ENCODE peak calls at places on chromosomes 13 and 19, in seven cellular contexts. W is pancreas, P is stomach, A is IMR-90, T is osteoblast, R is body of pancreas, Y is H9. V is an unnamed sample.

GRCh38 chr13:98586400-98587144 is 9.7 kb upstream of the STK24 start:
- DNase-seq in W (no peak), P (no peak), A (no peak), T (no peak), R (no peak), Y (no peak), V (no peak)

GRCh38 chr19:42123765-42124164 is 8.5 kb downstream of the POU2F2 start:
- DNase-seq in W (no peak), P (no peak), A (no peak), T (no peak), R (no peak), Y (no peak), V (no peak)

GRCh38 chr19:33055718-33056117 is 9.0 kb downstream of the RHPN2 start:
- DNase-seq in W (no peak), P (no peak), A (peak; percentile 49), T (peak; percentile 69), R (no peak), Y (no peak), V (no peak)

GRCh38 chr13:60351326-60351725 is 45.7 kb upstream of the TDRD3 start:
- DNase-seq in W (no peak), P (no peak), A (peak; percentile 47), T (no peak), R (no peak), Y (no peak), V (no peak)

GRCh38 chr13:23025848-23026608 is 154.8 kb upstream of the SGCG start:
- DNase-seq in W (no peak), P (no peak), A (no peak), T (no peak), R (no peak), Y (no peak), V (no peak)

GRCh38 chr19:3368848-3369336 is 2.5 kb downstream of the NFIC start:
- DNase-seq in W (no peak), P (no peak), A (peak; percentile 44), T (peak; percentile 86), R (no peak), Y (no peak), V (no peak)

GRCh38 chr19:51002542-51003311 is 1.3 kb upstream of the KLK8 start:
- DNase-seq in W (no peak), P (no peak), A (no peak), T (peak; percentile 62), R (peak; percentile 20), Y (peak; percentile 100), V (no peak)

GRCh38 chr13:110538632-110539031 is 22.9 kb downstream of the RAB20 start:
- DNase-seq in W (peak; percentile 50), P (no peak), A (no peak), T (peak; percentile 81), R (peak; percentile 82), Y (no peak), V (no peak)

GRCh38 chr13:100563779-100564178 is 24.8 kb downstream of the GGACT start:
- DNase-seq in W (no peak), P (no peak), A (no peak), T (no peak), R (no peak), Y (no peak), V (no peak)

GRCh38 chr19:46931197-46931596 is 70.4 kb downstream of the ARHGAP35 start:
- DNase-seq in W (no peak), P (no peak), A (no peak), T (no peak), R (no peak), Y (no peak), V (no peak)

DNA sequence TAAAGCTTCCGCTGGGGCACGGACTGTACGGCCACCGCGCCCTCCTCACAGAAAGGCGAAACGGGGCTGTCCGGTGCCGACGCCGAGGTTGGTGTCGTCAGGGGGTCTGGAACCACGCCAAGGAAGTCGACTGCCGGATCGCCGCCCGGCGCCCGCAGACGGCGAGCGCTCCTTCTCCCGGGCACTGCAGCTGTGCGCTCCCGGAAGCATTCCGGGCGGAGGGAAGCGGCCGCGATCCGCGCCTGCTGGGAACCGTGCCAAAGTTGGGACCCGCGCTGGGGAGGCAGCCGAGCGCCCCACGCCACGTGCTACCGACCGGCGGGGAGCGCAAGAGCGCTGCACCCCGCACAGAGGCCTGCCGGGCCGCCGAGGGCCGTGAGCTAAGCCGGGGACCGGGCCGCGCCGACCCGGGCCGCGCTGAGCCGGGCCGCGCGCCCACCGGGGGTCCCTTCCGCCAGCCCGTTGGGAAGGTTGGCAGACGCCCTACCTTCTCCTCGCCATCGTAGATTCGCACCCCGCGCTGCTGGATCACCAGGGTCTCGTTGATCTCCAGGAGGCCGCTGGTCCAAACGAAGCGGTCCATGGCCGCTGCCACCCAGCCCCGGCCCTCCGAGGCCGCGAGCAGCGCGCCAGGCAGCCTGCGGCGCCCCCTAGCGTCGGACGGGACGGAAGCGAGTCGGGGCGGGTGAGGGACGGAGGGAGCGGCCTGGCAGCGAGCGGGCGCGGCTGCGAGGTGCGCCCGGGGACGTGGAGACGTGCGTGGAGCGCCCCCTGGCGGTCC is at the start of gene VPS36:
- DNase-seq in W (peak; percentile 92), P (peak; percentile 98), A (peak; percentile 92), T (peak; percentile 98), R (peak; percentile 96), Y (peak; percentile 94), V (peak; percentile 99)
- H3K27ac ChIP-seq in W (peak within 1 kb of the TSS; percentile 94), P (peak within 1 kb of the TSS; percentile 98), A (peak within 1 kb of the TSS; percentile 83), T (peak within 1 kb of the TSS; percentile 77), R (peak within 1 kb of the TSS; percentile 97), Y (no peak within 1 kb of the TSS), V (peak within 1 kb of the TSS; percentile 69)

DNA sequence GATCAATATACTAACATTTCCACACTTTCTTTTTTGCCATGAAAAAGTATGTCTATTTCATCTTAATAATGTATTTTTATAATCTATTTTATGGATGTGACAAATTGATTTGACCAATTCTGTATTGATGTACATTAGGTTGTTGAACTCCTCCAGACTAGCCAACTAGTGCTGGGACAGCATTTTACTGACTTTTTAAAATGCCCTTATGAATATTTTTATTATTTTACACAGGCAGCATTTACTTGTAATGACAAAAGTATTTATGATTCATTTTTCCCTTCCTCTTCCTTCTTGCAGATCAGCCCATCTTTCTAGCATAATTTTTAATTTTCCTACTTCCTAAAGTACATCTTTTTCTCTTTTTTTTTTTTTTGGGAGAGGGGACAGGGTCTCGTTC is 918 bp upstream of the FUZ start:
- DNase-seq in W (no peak), P (no peak), A (no peak), T (peak; percentile 63), R (no peak), Y (no peak), V (no peak)
- H3K4me1 ChIP-seq in W (peaks cover 9% of the 10 kb centered on the region), P (peaks cover 48% of the 10 kb centered on the region), A (peaks cover 4% of the 10 kb centered on the region), T (peaks cover 22% of the 10 kb centered on the region), R (peaks cover 37% of the 10 kb centered on the region), Y (peaks cover 4% of the 10 kb centered on the region), V (no peaks in the 10 kb centered on the region)

DNA sequence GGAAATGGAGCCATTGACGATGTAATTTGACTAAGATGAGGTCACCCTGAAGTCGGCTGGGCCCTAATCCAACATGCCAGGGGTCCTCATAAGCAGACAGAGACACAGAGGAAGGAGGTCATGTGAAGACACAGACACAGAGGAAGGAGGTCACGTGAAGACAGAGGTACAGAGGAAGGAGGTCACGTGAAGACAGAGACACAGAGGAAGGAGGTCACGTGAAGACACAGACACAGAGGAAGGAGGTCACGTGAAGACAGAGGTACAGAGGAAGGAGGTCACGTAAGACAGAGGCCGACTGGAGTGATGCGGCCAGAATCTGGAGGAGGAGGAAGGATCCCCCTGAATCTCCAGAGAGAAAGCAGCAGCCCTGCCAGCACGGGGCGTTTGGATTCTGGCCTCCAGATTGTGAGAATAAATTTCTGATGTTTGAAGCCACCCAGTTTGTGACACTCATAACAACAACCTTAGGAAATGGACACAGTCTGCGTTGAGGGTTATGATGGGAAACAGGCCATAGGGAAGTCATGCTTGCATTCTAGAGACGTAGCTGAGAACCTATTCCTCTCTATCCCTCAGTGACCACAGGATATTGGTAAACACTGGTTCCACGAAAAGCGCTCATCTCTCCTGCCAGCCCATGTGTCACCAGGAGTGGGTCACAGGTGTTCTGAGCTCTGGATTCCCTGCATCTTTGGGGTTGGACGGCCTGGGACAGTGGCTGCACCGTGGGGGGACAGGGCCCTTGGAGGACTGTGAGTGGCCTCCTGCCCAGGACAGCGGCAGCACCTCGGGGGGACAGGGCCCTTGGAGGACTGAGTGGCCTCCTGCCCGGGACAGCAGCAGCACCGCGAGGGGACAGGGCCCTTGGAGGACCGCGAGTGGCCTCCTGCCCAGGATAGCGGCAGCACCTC is 108.5 kb downstream of the SOX1 start:
- DNase-seq in W (no peak), P (no peak), A (no peak), T (no peak), R (no peak), Y (no peak), V (no peak)
- H3K27me3 ChIP-seq in W (no peaks in the 10 kb centered on the region), P (peaks cover 36% of the 10 kb centered on the region), A (no peaks in the 10 kb centered on the region), T (no peaks in the 10 kb centered on the region), R (no peaks in the 10 kb centered on the region), Y (no peaks in the 10 kb centered on the region), V (no peaks in the 10 kb centered on the region)

GRCh38 chr19:49340069-49340864 is 5.1 kb downstream of the CD37 start:
- DNase-seq in W (peak; percentile 85), P (peak; percentile 84), A (no peak), T (peak; percentile 90), R (peak; percentile 93), Y (peak; percentile 82), V (peak; percentile 81)

GRCh38 chr19:49344516-49345423 is 9.6 kb downstream of the CD37 start:
- DNase-seq in W (no peak), P (no peak), A (no peak), T (peak; percentile 82), R (no peak), Y (no peak), V (peak; percentile 46)

GRCh38 chr19:49340865-49341718 is 5.9 kb downstream of the CD37 start:
- DNase-seq in W (peak; percentile 31), P (no peak), A (no peak), T (peak; percentile 80), R (no peak), Y (no peak), V (peak; percentile 53)

GRCh38 chr19:49343127-49343526 is 7.9 kb downstream of the CD37 start:
- DNase-seq in W (no peak), P (no peak), A (no peak), T (peak; percentile 67), R (no peak), Y (no peak), V (peak; percentile 38)

GRCh38 chr19:49342291-49342721 is 7.1 kb downstream of the CD37 start:
- DNase-seq in W (no peak), P (no peak), A (no peak), T (peak; percentile 35), R (no peak), Y (no peak), V (peak; percentile 29)
- H3K27ac ChIP-seq in W (no peak overlapping the region), P (no peak overlapping the region), A (no peak overlapping the region), T (no peak overlapping the region), R (no peak overlapping the region), Y (no peak overlapping the region), V (no peak overlapping the region)

DNA sequence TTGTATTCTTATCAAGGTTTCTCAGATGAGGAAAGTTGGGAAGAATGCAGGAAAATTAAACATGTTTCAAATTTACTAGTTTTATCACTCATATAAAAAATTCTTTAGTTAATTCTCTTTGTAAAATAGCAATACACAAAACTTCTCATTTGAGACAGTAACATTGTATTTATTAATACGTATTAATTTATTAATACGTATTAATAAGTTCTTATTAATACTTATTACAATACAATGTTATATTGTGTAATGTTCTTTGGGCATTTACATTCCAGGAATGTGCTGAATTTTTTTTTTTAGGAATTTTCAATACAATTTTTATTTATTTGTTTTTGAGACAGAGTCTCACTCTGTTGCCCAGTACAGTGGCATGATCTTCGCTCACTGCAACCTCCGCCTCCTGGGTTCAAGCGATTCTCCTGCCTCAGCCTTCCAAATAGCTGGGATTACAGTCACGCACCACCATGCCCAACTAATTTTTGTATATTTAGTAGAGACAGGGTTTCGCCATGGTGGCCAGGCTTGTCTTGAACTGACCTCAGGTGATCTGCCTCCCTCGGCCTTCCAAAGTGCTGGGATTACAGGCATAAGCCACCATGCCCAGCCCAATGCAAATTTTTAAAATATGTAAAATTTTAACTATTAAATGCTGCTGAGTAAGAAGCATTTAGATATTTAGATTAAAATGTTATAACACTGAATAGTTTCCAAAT is 31.6 kb downstream of the MBNL2 start:
- DNase-seq in W (no peak), P (no peak), A (no peak), T (no peak), R (no peak), Y (no peak), V (no peak)
- H3K4me1 ChIP-seq in W (peaks cover 62% of the 10 kb centered on the region), P (peaks cover 82% of the 10 kb centered on the region), A (peaks cover 31% of the 10 kb centered on the region), T (peaks cover 50% of the 10 kb centered on the region), R (peaks cover 69% of the 10 kb centered on the region), Y (peaks cover 15% of the 10 kb centered on the region), V (peaks cover 18% of the 10 kb centered on the region)

V was measured in aorta.